ENCODE peak calls at places on chromosomes 2 and 18, in four cellular contexts. J is left kidney; Z is activated T-cell treated with anti-CD3 and anti-CD28 coated beads, Interleukin-2, amount 50 U/mL, for 72 hours; T is amniotic epithelial cell. W is an unnamed sample.

GRCh38 chr18:23703057-23703986 is 14.1 kb downstream of the LAMA3 start:
- DNase-seq in J (peak), Z (peak), T (peak), W (peak)

GRCh38 chr2:149467461-149467860 is 120.1 kb downstream of the MMADHC start:
- DNase-seq in J (peak), Z (no peak), T (peak), W (no peak)

GRCh38 chr2:45435316-45435715 is 175.8 kb downstream of the SRBD1 start:
- DNase-seq in J (no peak), Z (no peak), T (peak), W (no peak)

GRCh38 chr2:16012626-16013501 is 72.5 kb downstream of the MYCN start:
- DNase-seq in J (peak), Z (no peak), T (no peak), W (peak)

GRCh38 chr2:41959760-41960159 is 88.1 kb upstream of the PKDCC start:
- DNase-seq in J (no peak), Z (no peak), T (no peak), W (no peak)

GRCh38 chr2:241017228-241017940 is 19.0 kb downstream of the SNED1 start:
- DNase-seq in J (no peak), Z (no peak), T (no peak), W (no peak)

GRCh38 chr2:211405036-211405435 is 848.6 kb downstream of the CPS1 start:
- DNase-seq in J (no peak), Z (no peak), T (no peak), W (no peak)

GRCh38 chr2:37192551-37192950 is 3.7 kb upstream of the CEBPZOS start:
- DNase-seq in J (no peak), Z (no peak), T (no peak), W (no peak)

GRCh38 chr18:11654736-11655604 is 34.1 kb upstream of the GNAL start:
- DNase-seq in J (peak), Z (peak), T (peak), W (no peak)

GRCh38 chr2:216557820-216558219 is 59.2 kb downstream of the RPL37A start:
- DNase-seq in J (no peak), Z (no peak), T (no peak), W (no peak)

GRCh38 chr2:149410701-149411484 is 80.5 kb downstream of the LYPD6 start:
- DNase-seq in J (no peak), Z (no peak), T (peak), W (no peak)

GRCh38 chr2:213733893-213734292 is 449.6 kb downstream of the SPAG16 start:
- DNase-seq in J (no peak), Z (no peak), T (no peak), W (no peak)

GRCh38 chr2:172233947-172234715 is 131.4 kb upstream of the DLX2 start:
- DNase-seq in J (peak), Z (no peak), T (no peak), W (peak)

GRCh38 chr2:164705412-164706167 is 84.3 kb upstream of the GRB14 start:
- DNase-seq in J (no peak), Z (no peak), T (no peak), W (no peak)

GRCh38 chr2:50039445-50039844 is 885.1 kb upstream of the FSHR start:
- DNase-seq in J (no peak), Z (no peak), T (no peak), W (no peak)

GRCh38 chr18:29251681-29252080 is 1074.8 kb upstream of the CDH2 start:
- DNase-seq in J (no peak), Z (no peak), T (peak), W (no peak)

GRCh38 chr2:185306119-185306518 is 432.5 kb upstream of the FSIP2 start:
- DNase-seq in J (no peak), Z (no peak), T (no peak), W (no peak)